ENCODE peak calls at places on chromosomes 16 and 17, in six cellular contexts. H is heart left ventricle, D is A549, T is sigmoid colon, S is tibial nerve, A is Peyer's patch. I is an unnamed sample. For H3K4me1, the result is how much of the 10 kb centered on the place peaks cover.

GRCh38 chr17:17963694-17964436 is 8.3 kb downstream of the TOM1L2 start:
- DNase-seq in H (no peak), D (no peak), T (no peak), S (no peak), A (no peak), I (no peak)

GRCh38 chr17:18167421-18167820 is 16.2 kb upstream of the ALKBH5 start:
- DNase-seq in H (no peak), D (no peak), T (no peak), S (no peak), A (no peak), I (no peak)

GRCh38 chr17:71902931-71903506 is 217.8 kb upstream of the SOX9 start:
- DNase-seq in H (no peak), D (no peak), T (no peak), S (no peak), A (no peak), I (no peak)

GRCh38 chr17:82100502-82101298 is 2.7 kb upstream of the FASN start:
- DNase-seq in H (no peak), D (no peak), T (no peak), S (no peak), A (no peak), I (no peak)

GRCh38 chr16:83085660-83086059 is 458.9 kb downstream of the CDH13 start:
- DNase-seq in H (no peak), D (no peak), T (no peak), S (no peak), A (no peak), I (no peak)

GRCh38 chr16:17277981-17278381 is 192.8 kb downstream of the XYLT1 start:
- DNase-seq in H (peak), D (peak), T (no peak), S (no peak), A (peak), I (no peak)

GRCh38 chr16:85303354-85303883 is 191.1 kb upstream of the CIBAR2 start:
- DNase-seq in H (peak), D (peak), T (peak), S (no peak), A (peak), I (peak)

GRCh38 chr16:80591071-80591935 is 50.5 kb downstream of the DYNLRB2 start:
- DNase-seq in H (no peak), D (no peak), T (no peak), S (no peak), A (no peak), I (no peak)

GRCh38 chr16:46607529-46607928 is 13.7 kb downstream of the SHCBP1 start:
- DNase-seq in H (no peak), D (peak), T (no peak), S (no peak), A (no peak), I (no peak)

GRCh38 chr17:76331083-76331482 is 22.6 kb downstream of the PRPSAP1 start:
- DNase-seq in H (no peak), D (no peak), T (no peak), S (no peak), A (no peak), I (no peak)

GRCh38 chr17:35023538-35023937 is 40.0 kb downstream of the RFFL start:
- DNase-seq in H (no peak), D (no peak), T (no peak), S (no peak), A (no peak), I (no peak)

GRCh38 chr17:45149037-45149668 is 878 bp downstream of the HEXIM1 start:
- DNase-seq in H (peak), D (peak), T (peak), S (peak), A (peak), I (peak)

GRCh38 chr16:86048221-86048620 is 149.3 kb downstream of the IRF8 start:
- DNase-seq in H (no peak), D (no peak), T (peak), S (no peak), A (no peak), I (no peak)

GRCh38 chr17:40443196-40443987 is at the start of gene IGFBP4:
- DNase-seq in H (peak), D (peak), T (peak), S (peak), A (peak), I (peak)
- TF ChIP-seq POLR2A in H (peak), D (peak), T (no peak), S (peak), A (peak), I (peak)

DNA sequence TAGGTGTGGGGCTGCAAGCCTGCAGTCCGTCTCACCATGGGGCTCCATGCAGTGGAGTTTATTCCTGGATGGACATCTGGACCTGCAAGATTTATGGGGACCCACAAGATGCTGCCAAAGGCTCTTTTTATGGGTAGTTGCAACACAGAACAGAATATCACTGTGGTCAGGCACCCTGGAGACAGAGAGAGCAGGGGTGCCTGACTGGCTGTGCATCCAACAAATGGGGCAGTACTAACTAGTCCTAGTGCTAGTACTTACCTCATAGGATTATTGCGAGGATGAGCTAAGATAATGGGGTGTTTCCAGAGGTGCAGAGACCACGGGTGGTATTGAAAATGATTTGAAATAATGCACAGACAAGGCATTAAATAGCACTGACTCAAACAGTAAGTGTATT is 42.4 kb upstream of the MMP2 start:
- DNase-seq in H (no peak), D (no peak), T (no peak), S (no peak), A (no peak), I (no peak)
- H3K4me1 ChIP-seq in H (under half), D (under half), T (under half), S (under half), A (under half), I (under half)

GRCh38 chr16:67277999-67278772 is 1.1 kb upstream of the PLEKHG4 start:
- DNase-seq in H (no peak), D (peak), T (no peak), S (no peak), A (no peak), I (peak)

GRCh38 chr16:67278773-67279295 is 498 bp upstream of the PLEKHG4 start:
- DNase-seq in H (no peak), D (peak), T (no peak), S (no peak), A (peak), I (no peak)

GRCh38 chr16:67280090-67281015 is 1.0 kb downstream of the PLEKHG4 start:
- DNase-seq in H (no peak), D (no peak), T (no peak), S (no peak), A (no peak), I (no peak)

GRCh38 chr16:67277294-67277998 is 1.9 kb upstream of the PLEKHG4 start:
- DNase-seq in H (no peak), D (peak), T (peak), S (no peak), A (no peak), I (peak)

GRCh38 chr16:67279296-67280089 is at the start of gene PLEKHG4:
- DNase-seq in H (peak), D (peak), T (peak), S (peak), A (peak), I (peak)
- H3K27ac ChIP-seq in H (peak), D (peak), T (peak), S (peak), A (peak), I (peak)

GRCh38 chr17:47821031-47821423 is 567 bp downstream of the OSBPL7 start:
- DNase-seq in H (no peak), D (no peak), T (no peak), S (no peak), A (no peak), I (no peak)

GRCh38 chr17:47822785-47823184 is 1.2 kb upstream of the OSBPL7 start:
- DNase-seq in H (no peak), D (no peak), T (no peak), S (no peak), A (no peak), I (no peak)

GRCh38 chr17:47820023-47820789 is 1.4 kb downstream of the OSBPL7 start:
- DNase-seq in H (no peak), D (no peak), T (no peak), S (no peak), A (no peak), I (no peak)

GRCh38 chr17:47823519-47823918 is 1.9 kb upstream of the OSBPL7 start:
- DNase-seq in H (no peak), D (no peak), T (no peak), S (no peak), A (no peak), I (no peak)

GRCh38 chr17:47821424-47822379 is at the start of gene OSBPL7:
- DNase-seq in H (peak), D (peak), T (peak), S (no peak), A (peak), I (peak)
- TF ChIP-seq POLR2A in H (peak), D (peak), T (no peak), S (no peak), A (peak), I (no peak)

GRCh38 chr17:7835818-7836595 is 2.0 kb downstream of the KDM6B start:
- DNase-seq in H (peak), D (peak), T (peak), S (peak), A (peak), I (peak)
- H3K4me1 ChIP-seq in H (under half), D (under half), T (under half), S (under half), A (under half), I (under half)

GRCh38 chr17:43756176-43756575 is 2.4 kb downstream of the SOST start:
- DNase-seq in H (no peak), D (no peak), T (no peak), S (no peak), A (no peak), I (no peak)
- H3K27ac ChIP-seq in H (no peak), D (no peak), T (no peak), S (no peak), A (no peak), I (no peak)

GRCh38 chr17:8838551-8839095 is 28.9 kb downstream of the PIK3R6 start:
- DNase-seq in H (no peak), D (no peak), T (peak), S (no peak), A (no peak), I (no peak)

GRCh38 chr17:8841844-8842243 is 25.6 kb downstream of the PIK3R6 start:
- DNase-seq in H (no peak), D (no peak), T (peak), S (no peak), A (no peak), I (no peak)

GRCh38 chr17:8837438-8838075 is 29.9 kb downstream of the PIK3R6 start:
- DNase-seq in H (no peak), D (no peak), T (peak), S (no peak), A (no peak), I (no peak)

GRCh38 chr17:8836821-8837426 is 30.6 kb downstream of the PIK3R6 start:
- DNase-seq in H (no peak), D (no peak), T (peak), S (no peak), A (no peak), I (peak)

GRCh38 chr17:8839410-8839935 is 28.0 kb downstream of the PIK3R6 start:
- DNase-seq in H (no peak), D (no peak), T (peak), S (no peak), A (no peak), I (peak)
- TF ChIP-seq POLR2A in H (no peak), D (no peak), T (no peak), S (no peak), A (no peak), I (no peak)

GRCh38 chr16:70577256-70577698 is 53.7 kb downstream of the SF3B3 start:
- DNase-seq in H (no peak), D (no peak), T (peak), S (peak), A (no peak), I (peak)
- H3K4me1 ChIP-seq in H (under half), D (under half), T (under half), S (under half), A (under half), I (under half)

GRCh38 chr16:29843942-29844341 is 19.1 kb downstream of the CDIPT start:
- DNase-seq in H (no peak), D (no peak), T (no peak), S (no peak), A (no peak), I (no peak)
- H3K27ac ChIP-seq in H (no peak), D (no peak), T (peak), S (no peak), A (no peak), I (peak)

GRCh38 chr16:56423584-56424403 is 1.6 kb downstream of the AMFR start:
- DNase-seq in H (no peak), D (no peak), T (no peak), S (no peak), A (no peak), I (no peak)

GRCh38 chr16:56424404-56424765 is 960 bp downstream of the AMFR start:
- DNase-seq in H (no peak), D (no peak), T (no peak), S (no peak), A (no peak), I (no peak)

GRCh38 chr16:56425439-56425832 is at the start of gene AMFR:
- DNase-seq in H (peak), D (peak), T (peak), S (peak), A (peak), I (peak)

GRCh38 chr16:56426585-56426984 is 1.2 kb upstream of the AMFR start:
- DNase-seq in H (no peak), D (no peak), T (no peak), S (no peak), A (no peak), I (no peak)

GRCh38 chr16:56424791-56425438 is 430 bp downstream of the AMFR start:
- DNase-seq in H (peak), D (peak), T (peak), S (no peak), A (peak), I (peak)
- TF ChIP-seq POLR2A in H (no peak), D (no peak), T (no peak), S (no peak), A (peak), I (no peak)